ENCODE peak calls at places on chromosomes 7 and 10, in six cellular contexts. One of them, this sample, is unnamed.
A peak's percentile ranks its signal among the peaks of the same experiment; 100 is the strongest.

GRCh38 chr10:96700477-96701099 is 19.7 kb downstream of the PIK3AP1 start:
- DNase-seq in Peyer's patch: peak; percentile 90
- DNase-seq in vagina: no peak
- DNase-seq in foreskin keratinocyte: no peak
- DNase-seq in sigmoid colon: no peak
- DNase-seq in SK-N-SH: no peak
- DNase-seq in this sample: peak; percentile 52

GRCh38 chr7:12685550-12685949 is 1.9 kb upstream of the ARL4A start:
- DNase-seq in Peyer's patch: peak; percentile 25
- DNase-seq in vagina: no peak
- DNase-seq in foreskin keratinocyte: no peak
- DNase-seq in sigmoid colon: no peak
- DNase-seq in SK-N-SH: peak; percentile 27
- DNase-seq in this sample: no peak

GRCh38 chr10:27699778-27700177 is 45.8 kb downstream of the MKX start:
- DNase-seq in Peyer's patch: no peak
- DNase-seq in vagina: no peak
- DNase-seq in foreskin keratinocyte: no peak
- DNase-seq in sigmoid colon: no peak
- DNase-seq in SK-N-SH: no peak
- DNase-seq in this sample: no peak

GRCh38 chr10:129466703-129467345 is at the start of gene MGMT:
- DNase-seq in Peyer's patch: peak; percentile 99
- DNase-seq in vagina: no peak
- DNase-seq in foreskin keratinocyte: peak; percentile 39
- DNase-seq in sigmoid colon: peak; percentile 97
- DNase-seq in SK-N-SH: peak; percentile 99
- DNase-seq in this sample: peak; percentile 97

GRCh38 chr7:25647007-25647406 is 418.7 kb upstream of the NPVF start:
- DNase-seq in Peyer's patch: no peak
- DNase-seq in vagina: no peak
- DNase-seq in foreskin keratinocyte: no peak
- DNase-seq in sigmoid colon: no peak
- DNase-seq in SK-N-SH: no peak
- DNase-seq in this sample: no peak

GRCh38 chr10:1782841-1783240 is 45.5 kb upstream of the ADARB2 start:
- DNase-seq in Peyer's patch: no peak
- DNase-seq in vagina: no peak
- DNase-seq in foreskin keratinocyte: no peak
- DNase-seq in sigmoid colon: no peak
- DNase-seq in SK-N-SH: no peak
- DNase-seq in this sample: no peak

GRCh38 chr10:79331709-79332108 is 15.6 kb upstream of the PPIF start:
- DNase-seq in Peyer's patch: peak; percentile 46
- DNase-seq in vagina: no peak
- DNase-seq in foreskin keratinocyte: peak; percentile 99
- DNase-seq in sigmoid colon: no peak
- DNase-seq in SK-N-SH: no peak
- DNase-seq in this sample: peak; percentile 55

GRCh38 chr7:125173571-125173970 is 243.9 kb upstream of the POT1 start:
- DNase-seq in Peyer's patch: no peak
- DNase-seq in vagina: no peak
- DNase-seq in foreskin keratinocyte: peak; percentile 79
- DNase-seq in sigmoid colon: no peak
- DNase-seq in SK-N-SH: no peak
- DNase-seq in this sample: no peak

GRCh38 chr7:13117103-13117502 is 429.7 kb downstream of the ARL4A start:
- DNase-seq in Peyer's patch: no peak
- DNase-seq in vagina: no peak
- DNase-seq in foreskin keratinocyte: no peak
- DNase-seq in sigmoid colon: no peak
- DNase-seq in SK-N-SH: no peak
- DNase-seq in this sample: no peak

GRCh38 chr10:34580643-34581042 is 234.5 kb downstream of the PARD3 start:
- DNase-seq in Peyer's patch: no peak
- DNase-seq in vagina: no peak
- DNase-seq in foreskin keratinocyte: peak; percentile 76
- DNase-seq in sigmoid colon: no peak
- DNase-seq in SK-N-SH: no peak
- DNase-seq in this sample: no peak

GRCh38 chr7:14233026-14233897 is 243.8 kb upstream of the ETV1 start:
- DNase-seq in Peyer's patch: no peak
- DNase-seq in vagina: no peak
- DNase-seq in foreskin keratinocyte: peak; percentile 56
- DNase-seq in sigmoid colon: no peak
- DNase-seq in SK-N-SH: no peak
- DNase-seq in this sample: no peak

GRCh38 chr7:101165075-101165957 is at the start of gene VGF:
- DNase-seq in Peyer's patch: peak; percentile 86
- DNase-seq in vagina: no peak
- DNase-seq in foreskin keratinocyte: peak; percentile 79
- DNase-seq in sigmoid colon: peak; percentile 92
- DNase-seq in SK-N-SH: peak; percentile 97
- DNase-seq in this sample: peak; percentile 96

GRCh38 chr10:77160679-77161078 is 476.9 kb downstream of the KCNMA1 start:
- DNase-seq in Peyer's patch: no peak
- DNase-seq in vagina: no peak
- DNase-seq in foreskin keratinocyte: peak; percentile 97
- DNase-seq in sigmoid colon: no peak
- DNase-seq in SK-N-SH: no peak
- DNase-seq in this sample: no peak
- H3K27ac ChIP-seq in Peyer's patch: peak overlapping the region; percentile 9
- H3K27ac ChIP-seq in vagina: no peak overlapping the region
- H3K27ac ChIP-seq in foreskin keratinocyte: peak overlapping the region; percentile 68
- H3K27ac ChIP-seq in sigmoid colon: no peak overlapping the region
- H3K27ac ChIP-seq in SK-N-SH: peak overlapping the region; percentile 96
- H3K27ac ChIP-seq in this sample: no peak overlapping the region

GRCh38 chr7:28700084-28700483 is 258.0 kb downstream of the TRIL start:
- DNase-seq in Peyer's patch: no peak
- DNase-seq in vagina: no peak
- DNase-seq in foreskin keratinocyte: no peak
- DNase-seq in sigmoid colon: no peak
- DNase-seq in SK-N-SH: no peak
- DNase-seq in this sample: no peak
- H3K4me1 ChIP-seq in Peyer's patch: no peaks in the 10 kb centered on the region
- H3K4me1 ChIP-seq in vagina: peaks cover 17% of the 10 kb centered on the region
- H3K4me1 ChIP-seq in foreskin keratinocyte: no peaks in the 10 kb centered on the region
- H3K4me1 ChIP-seq in sigmoid colon: peaks cover 12% of the 10 kb centered on the region
- H3K4me1 ChIP-seq in SK-N-SH: peaks cover 20% of the 10 kb centered on the region
- H3K4me1 ChIP-seq in this sample: peaks cover 28% of the 10 kb centered on the region

GRCh38 chr10:132834891-132835847 is 49.2 kb upstream of the NKX6-2 start:
- DNase-seq in Peyer's patch: no peak
- DNase-seq in vagina: peak; percentile 93
- DNase-seq in foreskin keratinocyte: no peak
- DNase-seq in sigmoid colon: peak; percentile 51
- DNase-seq in SK-N-SH: no peak
- DNase-seq in this sample: no peak
- TF ChIP-seq CTCF in Peyer's patch: no peak
- TF ChIP-seq CTCF in vagina: no peak
- TF ChIP-seq CTCF in foreskin keratinocyte: no peak
- TF ChIP-seq CTCF in sigmoid colon: no peak
- TF ChIP-seq CTCF in SK-N-SH: no peak
- TF ChIP-seq CTCF in this sample: no peak

GRCh38 chr7:151903249-151904032 is 26.5 kb upstream of the PRKAG2 start:
- DNase-seq in Peyer's patch: no peak
- DNase-seq in vagina: no peak
- DNase-seq in foreskin keratinocyte: no peak
- DNase-seq in sigmoid colon: no peak
- DNase-seq in SK-N-SH: peak; percentile 56
- DNase-seq in this sample: no peak
- H3K27ac ChIP-seq in Peyer's patch: no peak overlapping the region
- H3K27ac ChIP-seq in vagina: no peak overlapping the region
- H3K27ac ChIP-seq in foreskin keratinocyte: no peak overlapping the region
- H3K27ac ChIP-seq in sigmoid colon: no peak overlapping the region
- H3K27ac ChIP-seq in SK-N-SH: no peak overlapping the region
- H3K27ac ChIP-seq in this sample: no peak overlapping the region

GRCh38 chr7:141366098-141366621 is 185.1 kb upstream of the AGK start:
- DNase-seq in Peyer's patch: no peak
- DNase-seq in vagina: no peak
- DNase-seq in foreskin keratinocyte: no peak
- DNase-seq in sigmoid colon: no peak
- DNase-seq in SK-N-SH: no peak
- DNase-seq in this sample: no peak
- H3K4me1 ChIP-seq in Peyer's patch: no peaks in the 10 kb centered on the region
- H3K4me1 ChIP-seq in vagina: no peaks in the 10 kb centered on the region
- H3K4me1 ChIP-seq in foreskin keratinocyte: no peaks in the 10 kb centered on the region
- H3K4me1 ChIP-seq in sigmoid colon: peaks cover 25% of the 10 kb centered on the region
- H3K4me1 ChIP-seq in SK-N-SH: peaks cover 32% of the 10 kb centered on the region
- H3K4me1 ChIP-seq in this sample: no peaks in the 10 kb centered on the region

GRCh38 chr7:74362262-74362661 is 73.1 kb downstream of the CLIP2 start:
- DNase-seq in Peyer's patch: no peak
- DNase-seq in vagina: no peak
- DNase-seq in foreskin keratinocyte: no peak
- DNase-seq in sigmoid colon: no peak
- DNase-seq in SK-N-SH: peak; percentile 15
- DNase-seq in this sample: no peak

GRCh38 chr7:74365320-74366022 is 76.3 kb downstream of the CLIP2 start:
- DNase-seq in Peyer's patch: peak; percentile 23
- DNase-seq in vagina: no peak
- DNase-seq in foreskin keratinocyte: peak; percentile 19
- DNase-seq in sigmoid colon: peak; percentile 77
- DNase-seq in SK-N-SH: peak; percentile 100
- DNase-seq in this sample: no peak

GRCh38 chr7:74360008-74360407 is 70.8 kb downstream of the CLIP2 start:
- DNase-seq in Peyer's patch: no peak
- DNase-seq in vagina: no peak
- DNase-seq in foreskin keratinocyte: no peak
- DNase-seq in sigmoid colon: no peak
- DNase-seq in SK-N-SH: no peak
- DNase-seq in this sample: no peak

DNA sequence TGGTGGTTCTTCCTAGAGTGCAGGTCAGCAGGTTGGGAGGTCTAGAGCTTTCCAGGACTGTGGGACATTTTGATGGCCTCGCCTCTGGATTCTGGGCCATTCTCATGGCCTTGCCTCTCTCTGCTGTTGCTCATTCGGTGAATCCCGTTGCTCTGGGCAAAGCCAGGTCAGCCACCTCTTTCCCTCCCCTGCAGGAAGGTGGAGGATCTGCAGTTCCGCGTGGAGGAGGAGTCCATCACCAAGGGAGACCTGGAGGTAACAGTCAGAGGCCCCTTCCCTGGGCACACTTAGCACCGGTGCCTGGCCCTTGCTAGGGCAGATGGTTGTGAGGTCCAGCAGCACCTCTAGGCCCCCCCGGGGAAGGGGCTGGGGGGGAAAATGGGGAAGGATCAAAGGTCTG is 74.9 kb downstream of the CLIP2 start:
- DNase-seq in Peyer's patch: no peak
- DNase-seq in vagina: no peak
- DNase-seq in foreskin keratinocyte: no peak
- DNase-seq in sigmoid colon: no peak
- DNase-seq in SK-N-SH: peak; percentile 46
- DNase-seq in this sample: no peak
- TF ChIP-seq CTCF in Peyer's patch: no peak
- TF ChIP-seq CTCF in vagina: no peak
- TF ChIP-seq CTCF in foreskin keratinocyte: peak; percentile 30
- TF ChIP-seq CTCF in sigmoid colon: no peak
- TF ChIP-seq CTCF in SK-N-SH: peak; percentile 34
- TF ChIP-seq CTCF in this sample: no peak

DNA sequence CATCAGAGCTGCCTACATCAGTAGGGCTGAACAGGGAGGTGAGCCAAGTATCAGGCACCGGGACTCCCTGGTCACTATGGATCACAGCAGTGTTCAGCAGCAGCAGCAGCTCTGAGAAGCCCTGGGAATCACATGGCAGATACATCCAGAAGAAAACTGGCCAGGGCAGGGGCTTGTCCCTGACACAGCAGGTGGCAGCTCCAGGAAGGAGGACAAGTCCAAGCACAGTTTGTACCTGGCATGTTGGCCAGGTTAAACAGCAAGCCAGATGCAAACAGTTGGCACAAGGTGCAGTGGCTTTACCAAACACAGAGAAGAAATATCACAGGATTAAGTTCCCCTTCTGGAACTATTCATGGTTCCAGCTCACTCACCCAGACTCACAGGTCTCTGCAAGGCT is 139.4 kb downstream of the KCNMA1 start:
- DNase-seq in Peyer's patch: no peak
- DNase-seq in vagina: no peak
- DNase-seq in foreskin keratinocyte: no peak
- DNase-seq in sigmoid colon: no peak
- DNase-seq in SK-N-SH: no peak
- DNase-seq in this sample: no peak
- H3K27ac ChIP-seq in Peyer's patch: no peak overlapping the region
- H3K27ac ChIP-seq in vagina: no peak overlapping the region
- H3K27ac ChIP-seq in foreskin keratinocyte: no peak overlapping the region
- H3K27ac ChIP-seq in sigmoid colon: no peak overlapping the region
- H3K27ac ChIP-seq in SK-N-SH: peak overlapping the region; percentile 48
- H3K27ac ChIP-seq in this sample: no peak overlapping the region

GRCh38 chr7:134827436-134827835 is 48.0 kb downstream of the CALD1 start:
- DNase-seq in Peyer's patch: no peak
- DNase-seq in vagina: no peak
- DNase-seq in foreskin keratinocyte: no peak
- DNase-seq in sigmoid colon: no peak
- DNase-seq in SK-N-SH: no peak
- DNase-seq in this sample: no peak
- H3K4me1 ChIP-seq in Peyer's patch: peaks cover 4% of the 10 kb centered on the region
- H3K4me1 ChIP-seq in vagina: no peaks in the 10 kb centered on the region
- H3K4me1 ChIP-seq in foreskin keratinocyte: no peaks in the 10 kb centered on the region
- H3K4me1 ChIP-seq in sigmoid colon: peaks cover 86% of the 10 kb centered on the region
- H3K4me1 ChIP-seq in SK-N-SH: peaks cover 16% of the 10 kb centered on the region
- H3K4me1 ChIP-seq in this sample: peaks cover 4% of the 10 kb centered on the region